ENCODE peak calls at places on chromosome 15, in four cellular contexts. One of them, this sample, is unnamed.

GRCh38 chr15:93035953-93036810 is 52.8 kb downstream of the RGMA start:
- DNase-seq in RPMI8226: peak; percentile 76
- DNase-seq in left colon: peak; percentile 36
- DNase-seq in hypothalamus: no peak
- DNase-seq in this sample: peak; percentile 56

GRCh38 chr15:51119120-51119519 is 24.4 kb upstream of the TNFAIP8L3 start:
- DNase-seq in RPMI8226: no peak
- DNase-seq in hypothalamus: no peak
- DNase-seq in left colon: no peak
- DNase-seq in this sample: no peak

GRCh38 chr15:48766196-48766595 is 44.7 kb downstream of the CEP152 start:
- DNase-seq in left colon: peak; percentile 10
- DNase-seq in RPMI8226: no peak
- DNase-seq in hypothalamus: no peak
- DNase-seq in this sample: no peak

GRCh38 chr15:74901612-74902063 is 5.0 kb downstream of the FAM219B start:
- DNase-seq in hypothalamus: no peak
- DNase-seq in left colon: peak; percentile 61
- DNase-seq in RPMI8226: peak; percentile 78
- DNase-seq in this sample: peak; percentile 66

GRCh38 chr15:53918180-53919079 is 59.8 kb upstream of the UNC13C start:
- DNase-seq in left colon: no peak
- DNase-seq in hypothalamus: no peak
- DNase-seq in RPMI8226: peak; percentile 42
- DNase-seq in this sample: peak; percentile 35

GRCh38 chr15:59687831-59688230 is 1.3 kb downstream of the BNIP2 start:
- DNase-seq in left colon: no peak
- DNase-seq in RPMI8226: peak; percentile 66
- DNase-seq in hypothalamus: no peak
- DNase-seq in this sample: peak; percentile 52

GRCh38 chr15:83919319-83919830 is 265.5 kb downstream of the ADAMTSL3 start:
- DNase-seq in hypothalamus: no peak
- DNase-seq in left colon: no peak
- DNase-seq in RPMI8226: no peak
- DNase-seq in this sample: no peak

GRCh38 chr15:70632079-70632850 is 131.1 kb downstream of the UACA start:
- DNase-seq in left colon: no peak
- DNase-seq in hypothalamus: no peak
- DNase-seq in RPMI8226: no peak
- DNase-seq in this sample: no peak

GRCh38 chr15:84929795-84930371 is 45.4 kb downstream of the SLC28A1 start:
- DNase-seq in left colon: peak; percentile 63
- DNase-seq in hypothalamus: no peak
- DNase-seq in RPMI8226: peak; percentile 96
- DNase-seq in this sample: no peak

GRCh38 chr15:70720228-70721016 is 42.9 kb downstream of the UACA start:
- DNase-seq in RPMI8226: no peak
- DNase-seq in left colon: no peak
- DNase-seq in hypothalamus: no peak
- DNase-seq in this sample: no peak

GRCh38 chr15:55221090-55222011 is 24.6 kb upstream of the RSL24D1 start:
- DNase-seq in RPMI8226: no peak
- DNase-seq in left colon: no peak
- DNase-seq in hypothalamus: no peak
- DNase-seq in this sample: peak; percentile 35

GRCh38 chr15:78635346-78635745 is 5.7 kb downstream of the CHRNB4 start:
- DNase-seq in hypothalamus: no peak
- DNase-seq in left colon: no peak
- DNase-seq in RPMI8226: no peak
- DNase-seq in this sample: no peak

GRCh38 chr15:70762469-70763119 is 764 bp downstream of the UACA start:
- DNase-seq in RPMI8226: peak; percentile 45
- DNase-seq in left colon: peak; percentile 59
- DNase-seq in hypothalamus: no peak
- DNase-seq in this sample: peak; percentile 48

GRCh38 chr15:38589502-38589901 is 24.9 kb upstream of the RASGRP1 start:
- DNase-seq in left colon: no peak
- DNase-seq in RPMI8226: no peak
- DNase-seq in hypothalamus: no peak
- DNase-seq in this sample: no peak

GRCh38 chr15:46815765-46816164 is 901.5 kb upstream of the SEMA6D start:
- DNase-seq in RPMI8226: peak; percentile 50
- DNase-seq in hypothalamus: no peak
- DNase-seq in left colon: peak; percentile 4
- DNase-seq in this sample: no peak